ENCODE peak calls at places on chromosomes 1 and 21, in four cellular contexts. T is foreskin fibroblast, V is fibroblast of lung, X is astrocyte of the cerebellum. N is an unnamed sample.

GRCh38 chr21:17257784-17258183 is 255.1 kb upstream of the CXADR start:
- DNase-seq in X (no peak), V (peak), T (peak), N (no peak)

GRCh38 chr1:193730017-193730416 is 543.6 kb upstream of the B3GALT2 start:
- DNase-seq in T (peak), V (peak), X (no peak), N (no peak)

GRCh38 chr1:183909672-183910071 is 104.8 kb downstream of the RGL1 start:
- DNase-seq in V (no peak), X (no peak), T (no peak), N (no peak)

GRCh38 chr1:246797157-246797556 is 72.9 kb downstream of the SCCPDH start:
- DNase-seq in T (no peak), X (no peak), V (no peak), N (no peak)

GRCh38 chr1:16249838-16250241 is 12.9 kb upstream of the CPLANE2 start:
- DNase-seq in X (no peak), V (peak), T (peak), N (peak)

GRCh38 chr1:9881838-9882249 is 28.2 kb downstream of the CTNNBIP1 start:
- DNase-seq in V (peak), T (peak), X (peak), N (no peak)

GRCh38 chr21:42234026-42234425 is 15.1 kb downstream of the ABCG1 start:
- DNase-seq in X (no peak), V (no peak), T (no peak), N (no peak)

GRCh38 chr1:184930232-184930631 is 44.1 kb downstream of the NIBAN1 start:
- DNase-seq in T (no peak), V (no peak), X (no peak), N (no peak)

GRCh38 chr1:30058966-30059365 is 664.4 kb downstream of the MATN1 start:
- DNase-seq in X (peak), T (peak), V (peak), N (peak)

GRCh38 chr1:214569357-214570004 is 18.1 kb upstream of the PTPN14 start:
- DNase-seq in X (no peak), T (peak), V (peak), N (no peak)

GRCh38 chr1:244730153-244730933 is 77.4 kb downstream of the DESI2 start:
- DNase-seq in V (peak), T (peak), X (no peak), N (no peak)

GRCh38 chr21:45539796-45540600 is 2.2 kb downstream of the SLC19A1 start:
- DNase-seq in T (no peak), V (no peak), X (no peak), N (no peak)

GRCh38 chr1:189606795-189607476 is 870.7 kb downstream of the BRINP3 start:
- DNase-seq in T (peak), X (peak), V (peak), N (no peak)

GRCh38 chr1:36204347-36204909 is 19.8 kb upstream of the THRAP3 start:
- DNase-seq in X (no peak), T (peak), V (peak), N (no peak)

GRCh38 chr1:52008074-52008809 is 17.7 kb upstream of the RAB3B start:
- DNase-seq in X (no peak), V (no peak), T (no peak), N (no peak)

GRCh38 chr1:3501856-3502665 is 47.6 kb downstream of the ARHGEF16 start:
- DNase-seq in X (peak), V (peak), T (peak), N (no peak)

GRCh38 chr1:34164510-34165381 is at the start of gene CSMD2:
- DNase-seq in T (peak), V (peak), X (peak), N (peak)

GRCh38 chr1:42240964-42241755 is 76.6 kb upstream of the GUCA2A start:
- DNase-seq in X (peak), V (no peak), T (no peak), N (no peak)

GRCh38 chr1:222140206-222140605 is 398.3 kb upstream of the DUSP10 start:
- DNase-seq in V (no peak), X (no peak), T (no peak), N (no peak)

GRCh38 chr1:234737915-234738314 is 127.9 kb upstream of the IRF2BP2 start:
- DNase-seq in V (no peak), T (no peak), X (no peak), N (no peak)

GRCh38 chr1:76053021-76053420 is 21.5 kb upstream of the ST6GALNAC3 start:
- DNase-seq in X (no peak), V (no peak), T (peak), N (no peak)

GRCh38 chr1:54474500-54475235 is 68.5 kb upstream of the SSBP3 start:
- DNase-seq in V (no peak), T (no peak), X (no peak), N (no peak)

GRCh38 chr1:151312439-151313225 is 14.6 kb downstream of the PI4KB start:
- DNase-seq in T (peak), X (no peak), V (no peak), N (no peak)
- H3K4me3 ChIP-seq in T (no peak), X (no peak), V (no peak), N (no peak)

GRCh38 chr1:225437710-225438437 is 10.0 kb upstream of the LBR start:
- DNase-seq in T (peak), V (peak), X (no peak), N (no peak)
- TF ChIP-seq CTCF in T (peak), V (peak), X (peak), N (peak)

GRCh38 chr1:92762355-92762754 is 22.6 kb downstream of the EVI5 start:
- DNase-seq in T (no peak), V (no peak), X (no peak), N (no peak)

GRCh38 chr1:92764116-92764515 is 20.8 kb downstream of the EVI5 start:
- DNase-seq in T (no peak), V (no peak), X (no peak), N (no peak)

GRCh38 chr1:92756537-92756936 is 28.4 kb downstream of the EVI5 start:
- DNase-seq in X (no peak), T (peak), V (peak), N (no peak)

GRCh38 chr1:92755541-92756351 is 29.2 kb downstream of the EVI5 start:
- DNase-seq in V (peak), X (no peak), T (peak), N (no peak)

DNA sequence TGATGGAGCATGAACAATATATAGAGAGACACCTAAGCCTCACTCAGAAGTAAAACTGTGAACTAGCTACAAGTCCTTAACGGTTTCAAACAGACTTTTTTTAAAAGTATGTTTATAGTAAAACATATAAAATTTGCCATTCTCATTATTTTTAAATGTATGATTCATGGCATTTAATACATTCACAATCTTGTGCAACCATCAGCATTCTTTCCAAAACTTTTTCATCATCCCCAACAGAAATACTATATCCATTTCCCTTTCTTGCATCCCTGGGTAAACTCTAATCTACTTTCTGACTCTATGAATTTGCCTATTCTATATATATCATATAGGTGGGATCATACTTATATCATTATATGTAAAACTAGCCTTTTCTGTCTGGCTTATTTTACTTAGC is 25.5 kb downstream of the EVI5 start:
- DNase-seq in X (no peak), V (peak), T (peak), N (no peak)
- H3K4me3 ChIP-seq in X (no peak), V (no peak), T (no peak), N (no peak)

DNA sequence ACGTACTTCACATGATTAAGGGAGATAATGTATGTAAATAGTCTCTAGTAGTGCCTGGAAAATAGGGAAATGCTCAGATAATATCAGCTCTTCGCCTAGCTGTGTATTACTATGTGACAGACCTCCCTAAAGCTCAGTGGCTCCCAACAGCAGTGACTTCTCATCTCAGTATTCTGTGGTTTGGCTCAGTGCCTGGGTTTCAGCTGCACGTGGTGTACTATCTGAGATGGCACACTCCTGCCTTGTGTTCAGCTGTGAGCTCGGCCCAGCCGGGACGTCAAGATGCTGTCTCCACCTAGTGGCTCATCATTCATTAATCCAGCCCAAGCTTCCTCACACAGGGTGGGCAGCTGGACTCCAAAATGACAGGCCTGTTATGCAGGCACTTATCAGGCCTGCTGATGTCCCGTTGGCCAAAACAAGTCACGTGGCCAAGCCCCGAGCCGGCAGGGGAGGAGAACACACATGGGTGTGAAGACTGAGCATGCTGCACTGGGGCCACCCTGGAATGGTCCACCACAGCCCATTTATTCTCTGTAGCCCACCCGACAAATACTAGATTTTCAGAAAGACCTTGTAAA is 17.8 kb downstream of the SLFNL1 start:
- DNase-seq in X (peak), V (peak), T (peak), N (peak)
- TF ChIP-seq CTCF in X (peak), V (peak), T (peak), N (peak)

DNA sequence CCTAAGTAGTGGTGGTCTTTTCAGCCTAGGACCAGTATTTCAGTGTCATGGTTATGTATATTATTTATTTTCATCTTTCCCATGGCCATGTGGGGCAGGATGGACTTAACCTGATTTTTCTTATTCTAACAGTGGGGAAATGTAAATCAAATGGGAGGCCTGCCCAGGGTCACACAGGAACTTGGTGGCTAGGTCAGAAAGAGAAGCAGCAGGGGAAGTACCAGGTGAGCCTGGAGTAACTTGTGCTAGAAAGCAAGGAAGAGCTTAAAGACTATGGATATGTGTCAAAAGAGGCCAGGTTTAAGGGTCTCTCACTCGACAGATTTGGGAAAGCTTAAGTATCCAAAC is 936 bp downstream of the ZFP69B start:
- DNase-seq in V (no peak), T (no peak), X (no peak), N (no peak)
- H3K4me3 ChIP-seq in V (peak), T (peak), X (peak), N (peak)

GRCh38 chr21:39529026-39529425 is 77.3 kb downstream of the SH3BGR start:
- DNase-seq in V (no peak), T (no peak), X (no peak), N (no peak)

GRCh38 chr21:39533545-39534226 is 79.1 kb upstream of the B3GALT5 start:
- DNase-seq in T (no peak), V (no peak), X (no peak), N (no peak)

GRCh38 chr21:39535646-39536437 is 76.9 kb upstream of the B3GALT5 start:
- DNase-seq in V (no peak), X (no peak), T (no peak), N (no peak)

GRCh38 chr21:39527664-39528381 is 76.1 kb downstream of the SH3BGR start:
- DNase-seq in T (no peak), V (no peak), X (no peak), N (no peak)

DNA sequence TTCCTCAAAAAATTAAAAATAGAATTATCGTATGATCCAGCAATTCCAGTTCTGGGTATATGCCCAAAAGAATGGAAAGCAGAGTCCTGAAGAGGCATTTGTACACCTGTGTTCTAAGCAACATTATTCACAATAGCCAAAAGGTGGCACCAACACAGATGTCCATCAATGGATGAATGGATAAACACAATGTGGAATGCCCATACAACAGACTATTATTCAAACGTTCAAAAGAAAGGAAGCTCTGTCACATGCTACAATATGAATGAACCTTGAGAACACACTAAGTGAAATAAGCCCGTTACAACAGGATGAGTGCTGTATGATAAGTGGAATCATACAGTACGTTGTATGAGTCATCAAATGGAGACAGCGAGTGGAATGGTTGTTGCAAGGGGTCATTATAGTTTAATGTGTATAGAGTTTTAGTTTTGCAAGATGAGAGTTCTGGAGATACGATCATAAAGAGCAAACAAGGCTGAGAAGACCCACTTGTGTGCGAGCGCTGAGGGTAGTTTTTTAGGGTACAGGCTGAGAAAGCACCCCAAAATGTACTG is 80.1 kb downstream of the SH3BGR start:
- DNase-seq in V (no peak), X (no peak), T (no peak), N (no peak)
- TF ChIP-seq CTCF in V (no peak), X (no peak), T (no peak), N (no peak)

GRCh38 chr1:226659641-226660040 is 79.4 kb downstream of the ITPKB start:
- DNase-seq in T (no peak), X (no peak), V (no peak), N (no peak)

GRCh38 chr1:226659136-226659535 is 79.9 kb downstream of the ITPKB start:
- DNase-seq in X (no peak), T (no peak), V (no peak), N (no peak)

GRCh38 chr1:226657788-226658537 is 81.1 kb downstream of the ITPKB start:
- DNase-seq in X (no peak), T (no peak), V (no peak), N (no peak)

GRCh38 chr1:226656601-226657277 is 82.3 kb downstream of the ITPKB start:
- DNase-seq in X (peak), T (peak), V (peak), N (peak)

GRCh38 chr1:226658538-226659125 is 80.5 kb downstream of the ITPKB start:
- DNase-seq in X (no peak), T (no peak), V (no peak), N (no peak)
- H3K4me3 ChIP-seq in X (no peak), T (no peak), V (no peak), N (no peak)